ENCODE peak calls at places on chromosome 16, in eight cellular contexts. Y is GM12878, W is neural progenitor cell, B is right atrium auricular region, X is mucosa of descending colon, L is mammary epithelial cell, C is colonic mucosa, S is lung. G is an unnamed sample.
A peak's percentile ranks its signal among the peaks of the same experiment; 100 is the strongest.

GRCh38 chr16:67966549-67967182 is 1.8 kb downstream of the SLC12A4 start:
- DNase-seq in W (peak; percentile 31), L (peak; percentile 67), Y (no peak), B (no peak), X (no peak), C (no peak), S (no peak), G (no peak)

GRCh38 chr16:57070986-57071540 is 21.3 kb upstream of the CPNE2 start:
- DNase-seq in X (no peak), Y (no peak), W (no peak), L (no peak), B (no peak), S (no peak), C (no peak), G (no peak)

GRCh38 chr16:54128629-54129230 is 157.9 kb downstream of the IRX3 start:
- DNase-seq in C (no peak), B (no peak), W (no peak), Y (no peak), S (no peak), L (no peak), X (no peak), G (peak; percentile 2)

GRCh38 chr16:81165411-81166097 is 69.4 kb upstream of the GCSH start:
- DNase-seq in W (no peak), C (no peak), B (no peak), S (no peak), X (no peak), Y (no peak), L (no peak), G (no peak)

GRCh38 chr16:15536813-15537212 is 102.4 kb downstream of the BMERB1 start:
- DNase-seq in S (no peak), B (no peak), X (no peak), W (no peak), L (no peak), Y (no peak), C (no peak), G (no peak)

GRCh38 chr16:51916814-51917213 is 630.1 kb downstream of the TOX3 start:
- DNase-seq in B (no peak), L (no peak), C (no peak), W (no peak), S (no peak), Y (no peak), X (no peak), G (no peak)

GRCh38 chr16:89695875-89696597 is 5.5 kb downstream of the SPATA2L start:
- DNase-seq in L (no peak), X (peak; percentile 6), Y (no peak), C (no peak), W (no peak), B (no peak), S (no peak), G (no peak)

GRCh38 chr16:62829084-62829483 is 792.8 kb upstream of the CDH8 start:
- DNase-seq in L (no peak), W (no peak), C (no peak), B (no peak), S (no peak), Y (no peak), X (no peak), G (no peak)

GRCh38 chr16:81313731-81314602 is 795 bp upstream of the GAN start:
- DNase-seq in X (no peak), S (no peak), C (peak; percentile 25), Y (no peak), W (peak; percentile 65), B (no peak), L (no peak), G (no peak)

GRCh38 chr16:84999200-84999599 is 12.1 kb downstream of the ZDHHC7 start:
- DNase-seq in Y (no peak), C (no peak), S (no peak), W (no peak), L (no peak), B (no peak), X (no peak), G (no peak)

GRCh38 chr16:50395763-50396710 is 27.2 kb upstream of the BRD7 start:
- DNase-seq in B (peak; percentile 28), C (no peak), S (peak; percentile 22), Y (no peak), W (no peak), X (no peak), L (no peak), G (no peak)

GRCh38 chr16:64892843-64893242 is 229.0 kb downstream of the CDH11 start:
- DNase-seq in W (no peak), S (no peak), X (no peak), Y (no peak), B (no peak), C (no peak), L (no peak), G (no peak)

GRCh38 chr16:181668-182021 is 1.4 kb downstream of the HBQ1 start:
- DNase-seq in S (no peak), X (no peak), Y (no peak), B (no peak), C (no peak), L (peak; percentile 22), W (no peak), G (no peak)

GRCh38 chr16:48317614-48318013 is 67.6 kb downstream of the SIAH1 start:
- DNase-seq in B (no peak), L (peak; percentile 48), S (no peak), X (no peak), Y (no peak), W (no peak), C (no peak), G (no peak)

GRCh38 chr16:71945616-71946015 is 50.3 kb downstream of the IST1 start:
- DNase-seq in L (no peak), S (no peak), C (no peak), Y (no peak), W (no peak), X (no peak), B (no peak), G (no peak)

GRCh38 chr16:48117217-48118105 is 38.3 kb downstream of the ABCC12 start:
- DNase-seq in L (no peak), W (peak; percentile 89), Y (no peak), B (no peak), X (peak; percentile 37), C (peak; percentile 29), S (peak; percentile 41), G (no peak)

GRCh38 chr16:24052466-24053324 is 203.4 kb upstream of the CACNG3 start:
- DNase-seq in S (no peak), W (no peak), C (no peak), Y (no peak), B (no peak), X (no peak), L (no peak), G (no peak)

GRCh38 chr16:48161906-48162305 is 6.1 kb upstream of the ABCC12 start:
- DNase-seq in X (no peak), S (no peak), B (no peak), Y (no peak), W (no peak), C (no peak), L (no peak), G (no peak)

GRCh38 chr16:64196444-64196843 is 925.4 kb downstream of the CDH11 start:
- DNase-seq in B (no peak), Y (no peak), X (no peak), C (no peak), W (no peak), S (no peak), L (no peak), G (no peak)

GRCh38 chr16:65069090-65069489 is 52.8 kb downstream of the CDH11 start:
- DNase-seq in W (no peak), L (no peak), B (no peak), Y (no peak), X (no peak), S (no peak), C (no peak), G (no peak)

GRCh38 chr16:56658476-56658875 is 717 bp downstream of the MT1F start:
- DNase-seq in B (no peak), W (no peak), L (no peak), S (no peak), X (no peak), Y (no peak), C (no peak), G (no peak)

GRCh38 chr16:88685156-88686061 is 898 bp downstream of the SNAI3 start:
- DNase-seq in X (peak; percentile 50), S (no peak), B (no peak), L (peak; percentile 25), C (no peak), Y (no peak), W (peak; percentile 52), G (no peak)
- TF ChIP-seq CTCF in X (peak; percentile 22), S (no peak), B (peak; percentile 57), L (peak; percentile 66), C (peak; percentile 24), Y (peak; percentile 60), W (peak; percentile 70), G (peak; percentile 31)

GRCh38 chr16:12459993-12460392 is 343.7 kb downstream of the CPPED1 start:
- DNase-seq in W (no peak), B (no peak), S (no peak), L (no peak), X (no peak), Y (no peak), C (no peak), G (no peak)
- H3K4me3 ChIP-seq in W (no peak overlapping the region), B (no peak overlapping the region), S (no peak overlapping the region), L (no peak overlapping the region), X (no peak overlapping the region), Y (no peak overlapping the region), C (no peak overlapping the region), G (no peak overlapping the region)

DNA sequence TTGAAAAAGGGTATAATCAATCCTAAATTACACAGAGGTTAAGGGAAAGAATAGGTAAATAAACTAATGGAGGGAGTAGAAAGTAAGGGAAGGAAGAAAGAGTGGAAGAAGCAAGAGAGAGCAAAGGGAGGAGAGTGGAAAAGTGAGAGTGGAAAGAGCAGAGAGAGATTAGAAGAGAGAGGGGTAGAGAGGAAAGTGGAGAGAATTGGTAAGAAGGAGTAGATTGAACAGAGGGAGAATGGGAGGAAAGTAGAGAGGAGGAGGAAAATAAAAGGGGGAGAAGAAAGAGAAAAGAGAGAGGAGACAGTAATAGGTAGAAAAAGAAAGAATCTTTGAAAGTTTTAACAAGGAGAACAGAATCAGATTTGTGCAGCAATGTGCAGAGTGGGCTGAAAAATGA is 24.9 kb downstream of the TERB1 start:
- DNase-seq in C (no peak), S (no peak), B (no peak), X (no peak), L (no peak), W (no peak), Y (no peak), G (no peak)
- TF ChIP-seq CTCF in C (no peak), S (no peak), B (no peak), X (no peak), L (no peak), W (no peak), Y (no peak), G (no peak)

GRCh38 chr16:35197656-35198055 is 1738.2 kb downstream of the TP53TG3F start:
- DNase-seq in C (no peak), B (no peak), S (peak; percentile 24), L (no peak), W (no peak), X (no peak), Y (no peak), G (no peak)
- H3K4me3 ChIP-seq in C (no peak overlapping the region), B (no peak overlapping the region), S (no peak overlapping the region), L (no peak overlapping the region), W (no peak overlapping the region), X (no peak overlapping the region), Y (no peak overlapping the region), G (no peak overlapping the region)

GRCh38 chr16:1338119-1338730 is 4.8 kb downstream of the BAIAP3 start:
- DNase-seq in C (peak; percentile 52), B (no peak), W (peak; percentile 82), Y (no peak), S (no peak), L (no peak), X (peak; percentile 70), G (no peak)
- TF ChIP-seq CTCF in C (peak; percentile 44), B (peak; percentile 41), W (peak; percentile 56), Y (peak; percentile 67), S (no peak), L (peak; percentile 62), X (peak; percentile 22), G (peak; percentile 58)

GRCh38 chr16:1745900-1746692 is 25.2 kb downstream of the NME3 start:
- DNase-seq in B (no peak), S (no peak), C (no peak), L (no peak), W (no peak), X (no peak), Y (no peak), G (no peak)
- H3K4me3 ChIP-seq in B (no peak overlapping the region), S (no peak overlapping the region), C (no peak overlapping the region), L (no peak overlapping the region), W (no peak overlapping the region), X (no peak overlapping the region), Y (no peak overlapping the region), G (no peak overlapping the region)

G was measured in LNCaP clone FGC.